ENCODE peak calls at places on chromosomes 12 and 14, in seven cellular contexts. K is left ventricle myocardium superior; F is naive thymus-derived CD4-positive, alpha-beta T cell; Z is NCI-H774; V is stimulated activated CD8-positive, alpha-beta memory T cell treated with anti-CD3 and anti-CD28 coated beads, Interleukin-15, amount 100 ng/mL, for 24 hours; H is Calu3; Q is activated CD4-positive, alpha-beta T cell treated with anti-CD3 and anti-CD28 coated beads, Interleukin-2, amount 50 U/mL, for 1 hour. T is an unnamed sample.

GRCh38 chr14:39488600-39488999 is 56.4 kb upstream of the FBXO33 start:
- DNase-seq in K (no peak), F (no peak), Z (no peak), V (no peak), H (no peak), Q (no peak), T (no peak)

GRCh38 chr12:124487065-124487833 is 80.2 kb downstream of the NCOR2 start:
- DNase-seq in K (peak), F (no peak), Z (no peak), V (no peak), H (no peak), Q (no peak), T (no peak)

GRCh38 chr14:91555531-91555930 is 45.4 kb upstream of the PPP4R3A start:
- DNase-seq in K (no peak), F (no peak), Z (no peak), V (no peak), H (no peak), Q (no peak), T (no peak)

GRCh38 chr12:66641057-66641456 is 37.8 kb downstream of the GRIP1 start:
- DNase-seq in K (no peak), F (no peak), Z (no peak), V (no peak), H (no peak), Q (no peak), T (no peak)

GRCh38 chr12:12095016-12095415 is 24.3 kb downstream of the BCL2L14 start:
- DNase-seq in K (no peak), F (no peak), Z (no peak), V (no peak), H (no peak), Q (no peak), T (no peak)

GRCh38 chr12:47896633-47897032 is 8.2 kb downstream of the VDR start:
- DNase-seq in K (no peak), F (no peak), Z (peak), V (no peak), H (peak), Q (no peak), T (no peak)

GRCh38 chr12:4579305-4580097 is 17.5 kb downstream of the DYRK4 start:
- DNase-seq in K (no peak), F (peak), Z (peak), V (no peak), H (peak), Q (no peak), T (no peak)

GRCh38 chr12:66851134-66851533 is 172.3 kb upstream of the GRIP1 start:
- DNase-seq in K (no peak), F (no peak), Z (no peak), V (no peak), H (no peak), Q (no peak), T (no peak)

GRCh38 chr14:76647699-76648298 is 113.5 kb upstream of the VASH1 start:
- DNase-seq in K (no peak), F (peak), Z (peak), V (no peak), H (peak), Q (no peak), T (no peak)

T was measured in type B pancreatic cell.